ENCODE peak calls at places on chromosomes 11 and 22, in nine cellular contexts. One of them, this sample, is unnamed.

GRCh38 chr22:45529966-45530575 is 27.4 kb downstream of the FBLN1 start:
- DNase-seq in transverse colon: no peak
- DNase-seq in prostate gland: no peak
- DNase-seq in stomach: no peak
- DNase-seq in Panc1: no peak
- DNase-seq in H1: no peak
- DNase-seq in endothelial cell of umbilical vein: no peak
- DNase-seq in HepG2: no peak
- DNase-seq in spleen: no peak
- DNase-seq in this sample: no peak

GRCh38 chr22:31154975-31155374 is 5.0 kb upstream of the RNF185 start:
- DNase-seq in transverse colon: no peak
- DNase-seq in prostate gland: no peak
- DNase-seq in stomach: no peak
- DNase-seq in Panc1: no peak
- DNase-seq in H1: no peak
- DNase-seq in endothelial cell of umbilical vein: no peak
- DNase-seq in HepG2: no peak
- DNase-seq in spleen: no peak
- DNase-seq in this sample: no peak

GRCh38 chr11:17898782-17899181 is 114.1 kb downstream of the SERGEF start:
- DNase-seq in transverse colon: no peak
- DNase-seq in prostate gland: no peak
- DNase-seq in stomach: no peak
- DNase-seq in Panc1: no peak
- DNase-seq in H1: no peak
- DNase-seq in endothelial cell of umbilical vein: no peak
- DNase-seq in HepG2: no peak
- DNase-seq in spleen: no peak
- DNase-seq in this sample: no peak

GRCh38 chr22:46055176-46055850 is 78.4 kb upstream of the WNT7B start:
- DNase-seq in transverse colon: peak; percentile 79
- DNase-seq in prostate gland: no peak
- DNase-seq in stomach: peak; percentile 72
- DNase-seq in Panc1: no peak
- DNase-seq in H1: no peak
- DNase-seq in endothelial cell of umbilical vein: peak; percentile 31
- DNase-seq in HepG2: no peak
- DNase-seq in spleen: peak; percentile 84
- DNase-seq in this sample: peak; percentile 83

GRCh38 chr22:31915499-31916065 is 28.8 kb upstream of the YWHAH start:
- DNase-seq in transverse colon: no peak
- DNase-seq in prostate gland: no peak
- DNase-seq in stomach: no peak
- DNase-seq in Panc1: no peak
- DNase-seq in H1: no peak
- DNase-seq in endothelial cell of umbilical vein: no peak
- DNase-seq in HepG2: no peak
- DNase-seq in spleen: no peak
- DNase-seq in this sample: no peak

GRCh38 chr11:18394928-18395734 is 768 bp downstream of the LDHA start:
- DNase-seq in transverse colon: peak; percentile 34
- DNase-seq in prostate gland: peak; percentile 10
- DNase-seq in stomach: peak; percentile 31
- DNase-seq in Panc1: no peak
- DNase-seq in H1: no peak
- DNase-seq in endothelial cell of umbilical vein: peak; percentile 45
- DNase-seq in HepG2: no peak
- DNase-seq in spleen: peak; percentile 78
- DNase-seq in this sample: no peak

GRCh38 chr22:38652858-38653257 is 3.3 kb downstream of the FAM227A start:
- DNase-seq in transverse colon: peak; percentile 31
- DNase-seq in prostate gland: no peak
- DNase-seq in stomach: no peak
- DNase-seq in Panc1: no peak
- DNase-seq in H1: no peak
- DNase-seq in endothelial cell of umbilical vein: no peak
- DNase-seq in HepG2: no peak
- DNase-seq in spleen: no peak
- DNase-seq in this sample: no peak

GRCh38 chr11:64152841-64153691 is 12.8 kb downstream of the MACROD1 start:
- DNase-seq in transverse colon: peak; percentile 71
- DNase-seq in prostate gland: peak; percentile 52
- DNase-seq in stomach: peak; percentile 72
- DNase-seq in Panc1: no peak
- DNase-seq in H1: no peak
- DNase-seq in endothelial cell of umbilical vein: peak; percentile 42
- DNase-seq in HepG2: peak; percentile 15
- DNase-seq in spleen: peak; percentile 93
- DNase-seq in this sample: peak; percentile 81

GRCh38 chr22:19479358-19480172 is at the start of gene CDC45:
- DNase-seq in transverse colon: peak; percentile 97
- DNase-seq in prostate gland: peak; percentile 98
- DNase-seq in stomach: peak; percentile 95
- DNase-seq in Panc1: peak; percentile 84
- DNase-seq in H1: peak; percentile 88
- DNase-seq in endothelial cell of umbilical vein: peak; percentile 99
- DNase-seq in HepG2: peak; percentile 97
- DNase-seq in spleen: peak; percentile 97
- DNase-seq in this sample: peak; percentile 98
- TF ChIP-seq POLR2AphosphoS5 in transverse colon: no peak
- TF ChIP-seq POLR2AphosphoS5 in prostate gland: peak; percentile 81
- TF ChIP-seq POLR2AphosphoS5 in stomach: peak; percentile 1
- TF ChIP-seq POLR2AphosphoS5 in Panc1: peak; percentile 33
- TF ChIP-seq POLR2AphosphoS5 in H1: peak; percentile 57
- TF ChIP-seq POLR2AphosphoS5 in endothelial cell of umbilical vein: peak; percentile 47
- TF ChIP-seq POLR2AphosphoS5 in HepG2: peak; percentile 37
- TF ChIP-seq POLR2AphosphoS5 in spleen: peak; percentile 28
- TF ChIP-seq POLR2AphosphoS5 in this sample: peak; percentile 20

GRCh38 chr22:47282851-47283250 is 520.4 kb downstream of the TBC1D22A start:
- DNase-seq in transverse colon: no peak
- DNase-seq in prostate gland: no peak
- DNase-seq in stomach: no peak
- DNase-seq in Panc1: no peak
- DNase-seq in H1: no peak
- DNase-seq in endothelial cell of umbilical vein: no peak
- DNase-seq in HepG2: no peak
- DNase-seq in spleen: no peak
- DNase-seq in this sample: no peak

GRCh38 chr22:47283616-47284270 is 521.3 kb downstream of the TBC1D22A start:
- DNase-seq in transverse colon: no peak
- DNase-seq in prostate gland: no peak
- DNase-seq in stomach: no peak
- DNase-seq in Panc1: no peak
- DNase-seq in H1: no peak
- DNase-seq in endothelial cell of umbilical vein: no peak
- DNase-seq in HepG2: no peak
- DNase-seq in spleen: no peak
- DNase-seq in this sample: no peak

GRCh38 chr22:47281126-47282106 is 519.0 kb downstream of the TBC1D22A start:
- DNase-seq in transverse colon: no peak
- DNase-seq in prostate gland: no peak
- DNase-seq in stomach: no peak
- DNase-seq in Panc1: no peak
- DNase-seq in H1: no peak
- DNase-seq in endothelial cell of umbilical vein: no peak
- DNase-seq in HepG2: no peak
- DNase-seq in spleen: no peak
- DNase-seq in this sample: no peak

GRCh38 chr22:47284360-47284759 is 521.9 kb downstream of the TBC1D22A start:
- DNase-seq in transverse colon: no peak
- DNase-seq in prostate gland: no peak
- DNase-seq in stomach: no peak
- DNase-seq in Panc1: no peak
- DNase-seq in H1: no peak
- DNase-seq in endothelial cell of umbilical vein: no peak
- DNase-seq in HepG2: no peak
- DNase-seq in spleen: no peak
- DNase-seq in this sample: no peak

GRCh38 chr22:47282366-47282765 is 519.9 kb downstream of the TBC1D22A start:
- DNase-seq in transverse colon: no peak
- DNase-seq in prostate gland: no peak
- DNase-seq in stomach: no peak
- DNase-seq in Panc1: no peak
- DNase-seq in H1: no peak
- DNase-seq in endothelial cell of umbilical vein: no peak
- DNase-seq in HepG2: no peak
- DNase-seq in spleen: no peak
- DNase-seq in this sample: no peak
- H3K9me3 ChIP-seq in transverse colon: no peaks in the 10 kb centered on the region
- H3K9me3 ChIP-seq in prostate gland: no peaks in the 10 kb centered on the region
- H3K9me3 ChIP-seq in stomach: no peaks in the 10 kb centered on the region
- H3K9me3 ChIP-seq in Panc1: no peaks in the 10 kb centered on the region
- H3K9me3 ChIP-seq in H1: peaks cover 97% of the 10 kb centered on the region
- H3K9me3 ChIP-seq in endothelial cell of umbilical vein: no peaks in the 10 kb centered on the region
- H3K9me3 ChIP-seq in HepG2: no peaks in the 10 kb centered on the region
- H3K9me3 ChIP-seq in spleen: no peaks in the 10 kb centered on the region
- H3K9me3 ChIP-seq in this sample: no peaks in the 10 kb centered on the region

DNA sequence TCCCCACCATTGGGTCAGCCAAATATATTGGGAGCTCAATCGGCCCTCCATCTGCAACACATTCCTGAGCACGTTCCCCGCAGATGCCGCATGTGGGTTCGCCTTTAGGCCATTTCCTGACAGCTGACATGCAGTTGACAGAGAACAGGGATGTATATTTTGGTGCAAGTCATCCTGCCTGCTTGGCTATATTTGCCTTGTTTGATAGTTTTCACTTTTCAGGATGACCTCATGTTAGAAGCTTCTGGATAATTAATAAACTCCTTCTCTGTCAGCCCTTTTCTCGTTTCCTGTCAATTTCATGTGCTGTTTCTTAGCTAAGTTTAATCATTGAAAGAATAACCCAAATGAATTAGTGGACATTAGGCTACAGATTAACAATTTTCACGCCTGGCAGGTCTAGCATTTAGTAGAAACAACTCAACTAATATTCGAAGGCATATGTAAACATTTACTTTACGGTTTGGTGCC is 105.7 kb upstream of the SLC5A12 start:
- DNase-seq in transverse colon: no peak
- DNase-seq in prostate gland: no peak
- DNase-seq in stomach: no peak
- DNase-seq in Panc1: no peak
- DNase-seq in H1: no peak
- DNase-seq in endothelial cell of umbilical vein: no peak
- DNase-seq in HepG2: no peak
- DNase-seq in spleen: no peak
- DNase-seq in this sample: peak; percentile 60
- TF ChIP-seq POLR2AphosphoS5 in transverse colon: peak; percentile 32
- TF ChIP-seq POLR2AphosphoS5 in prostate gland: no peak
- TF ChIP-seq POLR2AphosphoS5 in stomach: no peak
- TF ChIP-seq POLR2AphosphoS5 in Panc1: no peak
- TF ChIP-seq POLR2AphosphoS5 in H1: no peak
- TF ChIP-seq POLR2AphosphoS5 in endothelial cell of umbilical vein: no peak
- TF ChIP-seq POLR2AphosphoS5 in HepG2: no peak
- TF ChIP-seq POLR2AphosphoS5 in spleen: no peak
- TF ChIP-seq POLR2AphosphoS5 in this sample: peak; percentile 37

GRCh38 chr22:48700180-48700565 is 1127.5 kb downstream of the BRD1 start:
- DNase-seq in transverse colon: no peak
- DNase-seq in prostate gland: no peak
- DNase-seq in stomach: no peak
- DNase-seq in Panc1: no peak
- DNase-seq in H1: no peak
- DNase-seq in endothelial cell of umbilical vein: no peak
- DNase-seq in HepG2: no peak
- DNase-seq in spleen: no peak
- DNase-seq in this sample: no peak
- H3K9me3 ChIP-seq in transverse colon: no peaks in the 10 kb centered on the region
- H3K9me3 ChIP-seq in prostate gland: no peaks in the 10 kb centered on the region
- H3K9me3 ChIP-seq in stomach: no peaks in the 10 kb centered on the region
- H3K9me3 ChIP-seq in Panc1: no peaks in the 10 kb centered on the region
- H3K9me3 ChIP-seq in H1: no peaks in the 10 kb centered on the region
- H3K9me3 ChIP-seq in endothelial cell of umbilical vein: peaks cover 15% of the 10 kb centered on the region
- H3K9me3 ChIP-seq in HepG2: no peaks in the 10 kb centered on the region
- H3K9me3 ChIP-seq in spleen: no peaks in the 10 kb centered on the region
- H3K9me3 ChIP-seq in this sample: no peaks in the 10 kb centered on the region

DNA sequence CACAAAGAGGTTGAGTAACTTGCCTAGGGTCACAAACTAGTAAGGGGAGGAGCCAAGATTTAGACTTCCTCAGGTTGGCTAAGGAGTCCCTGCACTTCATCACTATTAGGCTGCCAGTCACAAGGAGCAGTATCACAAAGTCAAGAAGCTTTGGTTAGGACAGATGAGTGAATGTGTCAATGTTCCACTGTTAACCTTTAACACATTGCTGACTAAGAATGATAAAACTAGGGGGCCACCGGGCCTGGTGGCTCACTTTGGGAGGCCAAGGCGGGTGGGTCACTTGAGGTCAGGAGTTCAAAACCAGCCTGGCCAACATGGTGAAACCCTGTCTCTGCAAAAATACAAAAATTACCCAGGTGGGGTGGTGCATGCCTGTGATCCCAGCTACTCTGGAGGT is 32.0 kb downstream of the TMEM123 start:
- DNase-seq in transverse colon: no peak
- DNase-seq in prostate gland: no peak
- DNase-seq in stomach: no peak
- DNase-seq in Panc1: no peak
- DNase-seq in H1: no peak
- DNase-seq in endothelial cell of umbilical vein: no peak
- DNase-seq in HepG2: no peak
- DNase-seq in spleen: no peak
- DNase-seq in this sample: no peak
- TF ChIP-seq POLR2AphosphoS5 in transverse colon: no peak
- TF ChIP-seq POLR2AphosphoS5 in prostate gland: no peak
- TF ChIP-seq POLR2AphosphoS5 in stomach: no peak
- TF ChIP-seq POLR2AphosphoS5 in Panc1: no peak
- TF ChIP-seq POLR2AphosphoS5 in H1: no peak
- TF ChIP-seq POLR2AphosphoS5 in endothelial cell of umbilical vein: no peak
- TF ChIP-seq POLR2AphosphoS5 in HepG2: peak; percentile 6
- TF ChIP-seq POLR2AphosphoS5 in spleen: no peak
- TF ChIP-seq POLR2AphosphoS5 in this sample: no peak

This sample was measured in sigmoid colon.